ENCODE peak calls at places on chromosome 16, in eight cellular contexts. I is RWPE2, S is foreskin fibroblast, G is B cell, Q is endothelial cell of umbilical vein, L is endodermal cell, T is colonic mucosa, U is IMR-90. K is an unnamed sample.

GRCh38 chr16:70656712-70657263 is 10.4 kb downstream of the IL34 start:
- DNase-seq in I (no peak), S (no peak), G (no peak), Q (no peak), L (peak; percentile 73), T (no peak), U (no peak), K (no peak)

GRCh38 chr16:20359997-20360396 is 7.5 kb upstream of the UMOD start:
- DNase-seq in I (no peak), S (no peak), G (no peak), Q (no peak), L (peak; percentile 79), T (no peak), U (no peak), K (no peak)

GRCh38 chr16:24984101-24984500 is 31.1 kb downstream of the ARHGAP17 start:
- DNase-seq in I (no peak), S (no peak), G (no peak), Q (no peak), L (no peak), T (no peak), U (no peak), K (no peak)

GRCh38 chr16:58127033-58127556 is 2.1 kb downstream of the CFAP20 start:
- DNase-seq in I (no peak), S (peak; percentile 65), G (peak; percentile 50), Q (peak; percentile 84), L (no peak), T (no peak), U (peak; percentile 43), K (peak; percentile 61)

GRCh38 chr16:57984443-57985203 is 13.7 kb upstream of the CNGB1 start:
- DNase-seq in I (peak; percentile 96), S (peak; percentile 82), G (peak; percentile 87), Q (peak; percentile 85), L (peak; percentile 99), T (peak; percentile 81), U (peak; percentile 62), K (peak; percentile 75)

GRCh38 chr16:54957403-54957802 is 26.7 kb downstream of the IRX5 start:
- DNase-seq in I (no peak), S (peak; percentile 44), G (no peak), Q (no peak), L (peak; percentile 67), T (peak; percentile 41), U (no peak), K (no peak)

GRCh38 chr16:25037221-25037620 is 22.1 kb upstream of the ARHGAP17 start:
- DNase-seq in I (no peak), S (no peak), G (no peak), Q (no peak), L (no peak), T (no peak), U (no peak), K (no peak)

GRCh38 chr16:86700396-86700945 is 122.1 kb downstream of the FOXL1 start:
- DNase-seq in I (no peak), S (no peak), G (no peak), Q (no peak), L (no peak), T (no peak), U (no peak), K (no peak)

GRCh38 chr16:13390093-13390985 is 488.9 kb downstream of the SHISA9 start:
- DNase-seq in I (no peak), S (no peak), G (peak; percentile 30), Q (no peak), L (no peak), T (no peak), U (no peak), K (no peak)

GRCh38 chr16:9297437-9298113 is 206.1 kb downstream of the HAPSTR1 start:
- DNase-seq in I (no peak), S (no peak), G (no peak), Q (peak; percentile 2), L (peak; percentile 87), T (no peak), U (no peak), K (no peak)

GRCh38 chr16:14378684-14379467 is 251.2 kb downstream of the PARN start:
- DNase-seq in I (peak; percentile 86), S (peak; percentile 76), G (no peak), Q (no peak), L (no peak), T (no peak), U (peak; percentile 58), K (peak; percentile 13)

GRCh38 chr16:85460252-85460982 is 152.7 kb upstream of the GSE1 start:
- DNase-seq in I (no peak), S (no peak), G (no peak), Q (no peak), L (peak; percentile 65), T (peak; percentile 29), U (no peak), K (no peak)

GRCh38 chr16:67185003-67185865 is 1.5 kb upstream of the MATCAP1 start:
- DNase-seq in I (peak; percentile 91), S (peak; percentile 96), G (peak; percentile 88), Q (peak; percentile 80), L (peak; percentile 99), T (peak; percentile 94), U (peak; percentile 91), K (peak; percentile 89)

GRCh38 chr16:79874391-79874790 is 273.9 kb upstream of the MAF start:
- DNase-seq in I (no peak), S (no peak), G (no peak), Q (no peak), L (no peak), T (no peak), U (no peak), K (no peak)

GRCh38 chr16:33877-34707 is 19.3 kb downstream of the POLR3K start:
- DNase-seq in I (no peak), S (no peak), G (no peak), Q (no peak), L (no peak), T (no peak), U (no peak), K (no peak)

GRCh38 chr16:73846292-73846849 is 450.2 kb upstream of the PSMD7 start:
- DNase-seq in I (no peak), S (no peak), G (no peak), Q (no peak), L (peak; percentile 68), T (no peak), U (no peak), K (no peak)
- TF ChIP-seq CTCF in I (no peak), S (no peak), G (no peak), Q (no peak), L (peak; percentile 65), T (no peak), U (no peak), K (no peak)

GRCh38 chr16:2056077-2056476 is 8.3 kb downstream of the TSC2 start:
- DNase-seq in I (no peak), S (peak; percentile 53), G (no peak), Q (no peak), L (peak; percentile 63), T (no peak), U (no peak), K (no peak)

GRCh38 chr16:2058901-2059300 is 11.1 kb downstream of the TSC2 start:
- DNase-seq in I (no peak), S (no peak), G (no peak), Q (no peak), L (no peak), T (no peak), U (no peak), K (no peak)

GRCh38 chr16:2054543-2055245 is 6.9 kb downstream of the TSC2 start:
- DNase-seq in I (no peak), S (no peak), G (no peak), Q (no peak), L (no peak), T (peak; percentile 91), U (no peak), K (no peak)

GRCh38 chr16:2057438-2057837 is 9.7 kb downstream of the TSC2 start:
- DNase-seq in I (no peak), S (no peak), G (no peak), Q (no peak), L (no peak), T (no peak), U (no peak), K (no peak)

GRCh38 chr16:2056681-2057407 is 9.1 kb downstream of the TSC2 start:
- DNase-seq in I (no peak), S (peak; percentile 22), G (no peak), Q (no peak), L (peak; percentile 74), T (no peak), U (no peak), K (no peak)
- TF ChIP-seq CTCF in I (no peak), S (no peak), G (no peak), Q (no peak), L (peak; percentile 65), T (no peak), U (no peak), K (peak; percentile 15)

DNA sequence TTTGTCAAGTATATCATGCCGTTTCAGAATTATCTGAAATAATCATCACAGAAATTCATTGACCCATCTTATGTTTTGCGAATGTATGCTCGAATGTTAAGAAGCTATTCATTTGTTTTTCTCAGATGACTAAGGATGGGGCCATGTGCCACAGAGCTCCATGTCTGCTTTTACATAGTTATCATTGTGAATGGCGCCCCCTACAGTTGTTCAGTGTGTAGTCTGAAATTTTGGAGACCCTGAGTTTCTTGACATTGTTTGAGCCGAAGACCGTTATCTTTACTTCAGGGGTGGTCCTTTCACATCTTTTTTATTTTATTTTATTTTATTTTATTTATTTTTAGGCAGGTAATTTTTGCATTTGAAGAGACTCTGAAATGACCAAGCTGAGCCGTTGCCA is 972.0 kb upstream of the RBFOX1 start:
- DNase-seq in I (no peak), S (no peak), G (no peak), Q (no peak), L (no peak), T (no peak), U (no peak), K (no peak)
- TF ChIP-seq CTCF in I (no peak), S (no peak), G (no peak), Q (no peak), L (peak; percentile 76), T (no peak), U (no peak), K (no peak)

DNA sequence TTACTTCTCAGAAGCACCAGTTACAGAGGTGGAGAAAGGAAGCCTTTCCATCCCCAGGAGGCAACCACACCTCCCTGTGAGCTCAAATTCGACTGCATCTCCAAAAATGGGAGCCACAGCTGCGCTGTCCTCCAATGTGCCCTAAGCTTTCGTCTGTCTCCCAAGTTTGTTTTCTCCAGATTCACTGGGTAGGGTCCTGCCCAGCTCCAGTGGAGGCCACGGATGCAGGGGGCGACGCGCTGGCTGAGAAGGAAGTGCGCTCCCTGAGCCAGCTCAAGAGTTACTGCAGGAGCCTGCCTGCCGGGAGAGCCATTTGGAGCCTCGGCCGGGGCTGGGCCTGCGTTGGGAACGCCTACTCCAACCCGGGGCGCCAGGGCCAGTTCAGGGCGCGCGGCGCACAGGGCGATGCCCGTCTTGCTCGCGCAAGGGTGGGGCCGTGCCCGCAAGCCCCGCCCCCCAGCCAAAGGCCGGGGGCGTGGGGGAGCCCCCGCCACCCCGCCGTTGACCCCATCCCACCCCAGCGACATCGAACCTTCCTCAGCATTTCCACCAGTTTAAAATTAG is 19.5 kb downstream of the SIAH1 start:
- DNase-seq in I (peak; percentile 92), S (peak; percentile 97), G (peak; percentile 85), Q (peak; percentile 89), L (peak; percentile 97), T (peak; percentile 96), U (peak; percentile 80), K (peak; percentile 91)
- TF ChIP-seq CTCF in I (peak; percentile 21), S (no peak), G (no peak), Q (peak; percentile 18), L (peak; percentile 32), T (no peak), U (no peak), K (peak; percentile 26)